ENCODE peak calls at places on chromosomes 16 and 17, in eight cellular contexts. C, Q, B, R, P, J, T and O are unnamed samples.
A peak's percentile ranks its signal among the peaks of the same experiment; 100 is the strongest.

GRCh38 chr17:45320931-45321461 is 4.2 kb upstream of the MAP3K14 start:
- DNase-seq in C (peak; percentile 93), Q (no peak), B (peak; percentile 47), R (no peak), P (no peak), J (no peak), T (no peak), O (no peak)

GRCh38 chr17:73691321-73691766 is 47.1 kb upstream of the SDK2 start:
- DNase-seq in C (no peak), Q (no peak), B (no peak), R (no peak), P (no peak), J (no peak), T (no peak), O (no peak)

GRCh38 chr17:27241346-27241946 is 52.5 kb upstream of the WSB1 start:
- DNase-seq in C (peak; percentile 20), Q (no peak), B (no peak), R (no peak), P (peak; percentile 43), J (no peak), T (no peak), O (no peak)

GRCh38 chr16:84689126-84689525 is 10.7 kb upstream of the USP10 start:
- DNase-seq in C (no peak), Q (no peak), B (no peak), R (no peak), P (no peak), J (no peak), T (no peak), O (peak; percentile 44)

GRCh38 chr17:746783-747629 is 5.1 kb downstream of the GEMIN4 start:
- DNase-seq in C (no peak), Q (no peak), B (no peak), R (no peak), P (no peak), J (no peak), T (no peak), O (no peak)

GRCh38 chr17:58144801-58145200 is 3.4 kb upstream of the OR4D1 start:
- DNase-seq in C (no peak), Q (no peak), B (no peak), R (no peak), P (no peak), J (no peak), T (no peak), O (no peak)

GRCh38 chr16:51881731-51882130 is 665.2 kb downstream of the TOX3 start:
- DNase-seq in C (no peak), Q (no peak), B (no peak), R (no peak), P (no peak), J (no peak), T (no peak), O (no peak)

GRCh38 chr16:67881557-67882220 is 3.0 kb upstream of the NRN1L start:
- DNase-seq in C (no peak), Q (no peak), B (no peak), R (no peak), P (no peak), J (no peak), T (no peak), O (no peak)

GRCh38 chr17:77877019-77877418 is 81.5 kb upstream of the TNRC6C start:
- DNase-seq in C (no peak), Q (no peak), B (no peak), R (no peak), P (no peak), J (no peak), T (no peak), O (no peak)

GRCh38 chr16:86307518-86307903 is 202.8 kb upstream of the FOXF1 start:
- DNase-seq in C (peak; percentile 60), Q (no peak), B (no peak), R (no peak), P (no peak), J (no peak), T (no peak), O (peak; percentile 57)

GRCh38 chr16:47045023-47045422 is 71.5 kb upstream of the DNAJA2 start:
- DNase-seq in C (no peak), Q (no peak), B (no peak), R (no peak), P (no peak), J (no peak), T (no peak), O (no peak)

GRCh38 chr17:3722716-3723115 is 987 bp upstream of the HASPIN start:
- DNase-seq in C (no peak), Q (no peak), B (no peak), R (no peak), P (no peak), J (no peak), T (no peak), O (no peak)

GRCh38 chr17:67200727-67201301 is 44.2 kb downstream of the HELZ start:
- DNase-seq in C (peak; percentile 42), Q (no peak), B (no peak), R (no peak), P (no peak), J (peak; percentile 53), T (no peak), O (no peak)

GRCh38 chr17:44187131-44187899 is 543 bp downstream of the TMUB2 start:
- DNase-seq in C (no peak), Q (no peak), B (no peak), R (no peak), P (no peak), J (no peak), T (no peak), O (no peak)

GRCh38 chr16:58040945-58041627 is 15.5 kb downstream of the MMP15 start:
- DNase-seq in C (no peak), Q (no peak), B (no peak), R (no peak), P (no peak), J (no peak), T (no peak), O (no peak)

GRCh38 chr17:62652251-62653001 is 25.0 kb downstream of the MRC2 start:
- DNase-seq in C (no peak), Q (peak; percentile 73), B (no peak), R (peak; percentile 69), P (peak; percentile 46), J (no peak), T (peak; percentile 82), O (peak; percentile 75)

GRCh38 chr17:62650587-62650986 is 23.1 kb downstream of the MRC2 start:
- DNase-seq in C (no peak), Q (no peak), B (no peak), R (peak; percentile 21), P (no peak), J (no peak), T (no peak), O (peak; percentile 36)

GRCh38 chr17:62653831-62654829 is 26.7 kb downstream of the MRC2 start:
- DNase-seq in C (no peak), Q (peak; percentile 38), B (peak; percentile 43), R (peak; percentile 92), P (peak; percentile 28), J (no peak), T (peak; percentile 81), O (peak; percentile 83)

GRCh38 chr17:62656446-62656845 is 29.0 kb downstream of the MRC2 start:
- DNase-seq in C (no peak), Q (no peak), B (no peak), R (peak; percentile 4), P (no peak), J (no peak), T (no peak), O (peak; percentile 10)

DNA sequence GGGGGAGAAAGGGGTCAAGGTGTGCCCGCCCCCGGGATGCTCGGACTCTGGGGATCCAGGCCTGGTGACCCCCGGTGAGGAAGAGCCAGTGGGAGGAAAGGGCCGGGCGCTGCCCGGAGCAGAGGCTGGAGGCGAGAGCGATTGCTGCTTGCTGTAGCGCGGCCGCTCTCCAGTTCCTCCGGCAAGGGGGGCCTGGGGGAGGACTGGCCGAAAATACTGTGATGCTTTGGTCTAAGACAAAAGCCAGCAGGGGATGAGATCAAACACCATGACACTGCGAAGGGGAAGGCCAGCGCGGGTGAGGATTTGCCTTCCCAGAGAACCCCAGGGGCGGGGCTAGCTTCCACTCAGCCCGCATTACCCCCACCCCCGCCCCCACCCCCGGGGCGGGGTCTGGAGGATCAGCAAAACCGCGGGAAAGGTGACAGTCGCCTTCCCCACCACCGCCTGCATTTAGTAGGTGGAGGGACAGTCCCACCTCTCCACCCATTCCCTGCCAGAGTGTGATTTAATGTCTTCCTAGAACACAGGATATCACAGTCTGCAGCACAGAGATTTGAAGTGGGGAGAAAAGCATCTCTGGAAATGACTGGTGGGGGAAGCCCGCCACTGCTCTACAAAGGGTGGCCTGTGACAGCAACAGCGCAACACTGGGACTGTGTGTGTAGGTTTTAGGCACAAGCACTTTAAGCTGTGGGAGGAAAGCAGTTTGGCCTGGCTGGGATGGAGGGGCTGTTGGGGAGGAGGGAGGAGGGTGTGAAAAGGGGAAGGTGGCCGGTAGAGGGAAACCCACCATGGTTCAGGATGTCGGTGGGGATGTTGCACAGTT is 25.7 kb downstream of the MRC2 start:
- DNase-seq in C (peak; percentile 69), Q (peak; percentile 63), B (no peak), R (peak; percentile 84), P (peak; percentile 52), J (no peak), T (peak; percentile 83), O (peak; percentile 81)
- TF ChIP-seq EP300 in C (no peak), Q (no peak), B (no peak), R (no peak), P (no peak), J (no peak), T (no peak), O (no peak)

DNA sequence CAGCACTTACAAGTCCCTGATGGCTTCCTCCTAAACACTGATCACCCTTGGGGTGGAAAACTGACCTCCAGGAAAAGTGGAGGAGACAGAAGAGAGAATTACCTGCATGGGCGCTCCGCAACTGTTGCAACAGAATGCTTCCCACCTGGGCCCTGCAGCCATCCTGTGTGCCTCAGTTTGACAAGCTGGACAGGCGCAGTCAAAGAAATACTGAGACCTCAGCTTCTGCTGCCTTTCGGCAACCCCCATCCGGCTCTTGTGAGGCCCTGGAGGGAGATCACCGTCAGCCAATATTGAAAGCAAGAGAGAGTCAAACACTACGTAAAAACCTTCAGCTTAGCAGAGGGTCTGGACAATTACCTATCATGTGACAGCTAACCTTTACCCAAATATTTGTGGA is 24.8 kb downstream of the SERPINF1 start:
- DNase-seq in C (no peak), Q (no peak), B (no peak), R (peak; percentile 47), P (no peak), J (no peak), T (peak; percentile 55), O (no peak)
- TF ChIP-seq EP300 in C (no peak), Q (no peak), B (no peak), R (no peak), P (no peak), J (no peak), T (no peak), O (no peak)

GRCh38 chr16:1674306-1674705 is 3.8 kb upstream of the JPT2 start:
- DNase-seq in C (no peak), Q (no peak), B (no peak), R (no peak), P (no peak), J (no peak), T (no peak), O (no peak)
- TF ChIP-seq EP300 in C (no peak), Q (no peak), B (no peak), R (no peak), P (no peak), J (no peak), T (no peak), O (no peak)

DNA sequence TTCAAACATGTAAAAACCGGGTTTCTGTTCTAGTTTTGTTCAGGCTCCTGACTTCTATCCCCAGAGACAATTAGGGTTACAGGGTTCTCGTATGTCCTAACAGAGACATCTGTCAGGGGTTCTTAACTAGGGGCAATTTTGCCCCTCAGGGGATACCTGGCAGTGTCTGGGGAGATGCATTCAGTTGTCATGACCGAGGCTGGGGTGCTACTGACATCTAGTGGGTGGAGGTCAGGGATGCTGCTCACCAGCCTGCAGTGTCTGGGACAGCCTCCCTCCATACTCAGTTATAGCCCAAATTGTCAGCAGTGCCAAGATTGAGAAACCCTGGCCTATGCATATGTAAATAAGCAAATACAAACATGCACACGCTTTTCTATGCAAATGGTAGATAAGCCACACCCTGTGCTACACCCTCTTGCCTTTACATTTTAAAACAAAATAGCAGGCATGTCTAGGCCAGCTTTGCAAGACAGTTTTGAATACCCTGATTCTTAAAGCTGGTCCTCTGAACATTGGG is 37.4 kb downstream of the CLEC16A start:
- DNase-seq in C (peak; percentile 53), Q (no peak), B (no peak), R (no peak), P (no peak), J (peak; percentile 45), T (no peak), O (no peak)
- TF ChIP-seq EP300 in C (no peak), Q (no peak), B (no peak), R (no peak), P (no peak), J (no peak), T (no peak), O (no peak)